ENCODE peak calls at places on chromosomes 16 and 17, in six cellular contexts. Q is CD8-positive, alpha-beta memory T cell; G is effector memory CD4-positive, alpha-beta T cell; F is mammary epithelial cell; W is prostate gland; Z is transverse colon. A is an unnamed sample.
A peak's percentile ranks its signal among the peaks of the same experiment; 100 is the strongest.

GRCh38 chr17:28348979-28349378 is 8.3 kb downstream of the POLDIP2 start:
- DNase-seq in Q (no peak), G (no peak), F (no peak), W (no peak), Z (no peak), A (no peak)

GRCh38 chr16:11349599-11350276 is 4.5 kb downstream of the RMI2 start:
- DNase-seq in Q (no peak), G (no peak), F (peak; percentile 88), W (peak; percentile 81), Z (peak; percentile 49), A (peak; percentile 63)

GRCh38 chr17:13073013-13073412 is 55.2 kb upstream of the ELAC2 start:
- DNase-seq in Q (no peak), G (no peak), F (no peak), W (no peak), Z (no peak), A (no peak)

GRCh38 chr17:13920413-13920812 is 148.9 kb upstream of the COX10 start:
- DNase-seq in Q (no peak), G (no peak), F (no peak), W (no peak), Z (no peak), A (no peak)

GRCh38 chr16:8596581-8596980 is 6.3 kb upstream of the TMEM114 start:
- DNase-seq in Q (no peak), G (no peak), F (no peak), W (no peak), Z (no peak), A (no peak)

GRCh38 chr16:15457958-15458357 is 23.6 kb downstream of the BMERB1 start:
- DNase-seq in Q (no peak), G (no peak), F (no peak), W (no peak), Z (no peak), A (no peak)

GRCh38 chr17:4980644-4981216 is 6.7 kb downstream of the CAMTA2 start:
- DNase-seq in Q (no peak), G (peak; percentile 24), F (no peak), W (peak; percentile 42), Z (no peak), A (no peak)

GRCh38 chr17:36947922-36948716 is 635 bp upstream of the AATF start:
- DNase-seq in Q (no peak), G (no peak), F (no peak), W (no peak), Z (no peak), A (no peak)

GRCh38 chr16:57762365-57763289 is 27.1 kb downstream of the KATNB1 start:
- DNase-seq in Q (no peak), G (no peak), F (no peak), W (no peak), Z (no peak), A (no peak)

GRCh38 chr16:71882505-71883192 is 1.3 kb downstream of the ZNF821 start:
- DNase-seq in Q (peak; percentile 85), G (peak; percentile 73), F (peak; percentile 67), W (peak; percentile 71), Z (peak; percentile 82), A (peak; percentile 74)

GRCh38 chr17:47815106-47815918 is 6.3 kb downstream of the OSBPL7 start:
- DNase-seq in Q (peak; percentile 25), G (no peak), F (no peak), W (no peak), Z (no peak), A (no peak)

GRCh38 chr16:27644165-27644564 is 94.2 kb downstream of the KATNIP start:
- DNase-seq in Q (no peak), G (no peak), F (no peak), W (no peak), Z (no peak), A (no peak)

GRCh38 chr16:12903325-12904040 is 2.1 kb downstream of the SHISA9 start:
- DNase-seq in Q (no peak), G (no peak), F (no peak), W (no peak), Z (no peak), A (no peak)

GRCh38 chr17:65527381-65527780 is 34.1 kb downstream of the AXIN2 start:
- DNase-seq in Q (no peak), G (no peak), F (no peak), W (no peak), Z (no peak), A (no peak)

GRCh38 chr17:29060475-29060874 is 17.5 kb downstream of the PIPOX start:
- DNase-seq in Q (no peak), G (no peak), F (no peak), W (no peak), Z (no peak), A (no peak)

GRCh38 chr16:55922662-55923061 is 47.5 kb upstream of the CES5A start:
- DNase-seq in Q (no peak), G (no peak), F (no peak), W (no peak), Z (no peak), A (no peak)

GRCh38 chr16:50585331-50585776 is 37.2 kb downstream of the NKD1 start:
- DNase-seq in Q (no peak), G (no peak), F (no peak), W (no peak), Z (peak; percentile 63), A (peak; percentile 40)

GRCh38 chr16:57061084-57061905 is 31.1 kb upstream of the CPNE2 start:
- DNase-seq in Q (no peak), G (no peak), F (peak; percentile 69), W (peak; percentile 41), Z (peak; percentile 35), A (peak; percentile 32)

GRCh38 chr17:80970044-80970761 is 21.4 kb upstream of the CHMP6 start:
- DNase-seq in Q (peak; percentile 61), G (no peak), F (no peak), W (peak; percentile 32), Z (peak; percentile 50), A (peak; percentile 39)

GRCh38 chr17:67974598-67975066 is 21.6 kb downstream of the C17orf58 start:
- DNase-seq in Q (no peak), G (no peak), F (no peak), W (no peak), Z (no peak), A (no peak)

GRCh38 chr17:1643999-1644492 is 1.5 kb downstream of the SCARF1 start:
- DNase-seq in Q (no peak), G (no peak), F (no peak), W (no peak), Z (no peak), A (no peak)

GRCh38 chr16:89111263-89111662 is 17.6 kb downstream of the ACSF3 start:
- DNase-seq in Q (no peak), G (no peak), F (no peak), W (no peak), Z (no peak), A (no peak)

GRCh38 chr16:81585785-81586184 is 141.2 kb downstream of the CMIP start:
- DNase-seq in Q (no peak), G (no peak), F (no peak), W (no peak), Z (no peak), A (no peak)

GRCh38 chr17:3335876-3336275 is 37.7 kb upstream of the OR3A1 start:
- DNase-seq in Q (no peak), G (no peak), F (peak; percentile 14), W (no peak), Z (no peak), A (no peak)

GRCh38 chr16:24497405-24497804 is 42.0 kb upstream of the RBBP6 start:
- DNase-seq in Q (no peak), G (no peak), F (peak; percentile 31), W (no peak), Z (no peak), A (no peak)

GRCh38 chr17:75090871-75091854 is 3.4 kb downstream of the SLC16A5 start:
- DNase-seq in Q (no peak), G (no peak), F (no peak), W (no peak), Z (peak; percentile 75), A (peak; percentile 57)

GRCh38 chr17:13114601-13115024 is 96.8 kb upstream of the ELAC2 start:
- DNase-seq in Q (no peak), G (no peak), F (peak; percentile 6), W (no peak), Z (no peak), A (peak; percentile 47)

GRCh38 chr16:64926476-64926875 is 195.4 kb downstream of the CDH11 start:
- DNase-seq in Q (no peak), G (no peak), F (no peak), W (no peak), Z (no peak), A (no peak)

GRCh38 chr16:67594956-67595355 is 32.6 kb downstream of the CTCF start:
- DNase-seq in Q (no peak), G (no peak), F (peak; percentile 71), W (no peak), Z (no peak), A (no peak)

GRCh38 chr16:87173294-87173883 is 143.8 kb downstream of the C16orf95 start:
- DNase-seq in Q (no peak), G (no peak), F (no peak), W (no peak), Z (no peak), A (no peak)
- H3K27ac ChIP-seq in Q (no peak overlapping the region), G (no peak overlapping the region), F (no peak overlapping the region), W (no peak overlapping the region), Z (no peak overlapping the region), A (no peak overlapping the region)

GRCh38 chr17:71547904-71548303 is 572.9 kb upstream of the SOX9 start:
- DNase-seq in Q (no peak), G (no peak), F (no peak), W (no peak), Z (no peak), A (no peak)
- H3K27ac ChIP-seq in Q (no peak overlapping the region), G (no peak overlapping the region), F (peak overlapping the region; percentile 58), W (no peak overlapping the region), Z (no peak overlapping the region), A (no peak overlapping the region)

GRCh38 chr17:49445561-49445960 is 30.9 kb upstream of the PHB1 start:
- DNase-seq in Q (no peak), G (no peak), F (no peak), W (no peak), Z (no peak), A (no peak)

GRCh38 chr17:49450181-49450580 is 35.5 kb upstream of the PHB1 start:
- DNase-seq in Q (no peak), G (no peak), F (no peak), W (no peak), Z (no peak), A (no peak)

GRCh38 chr17:49444384-49444783 is 29.7 kb upstream of the PHB1 start:
- DNase-seq in Q (no peak), G (no peak), F (no peak), W (no peak), Z (no peak), A (no peak)

GRCh38 chr17:49450735-49451134 is 36.1 kb upstream of the PHB1 start:
- DNase-seq in Q (no peak), G (no peak), F (peak; percentile 53), W (no peak), Z (no peak), A (no peak)

GRCh38 chr17:49447603-49448325 is 33.1 kb upstream of the PHB1 start:
- DNase-seq in Q (no peak), G (no peak), F (no peak), W (no peak), Z (no peak), A (no peak)
- H3K27ac ChIP-seq in Q (no peak overlapping the region), G (no peak overlapping the region), F (no peak overlapping the region), W (no peak overlapping the region), Z (no peak overlapping the region), A (no peak overlapping the region)

DNA sequence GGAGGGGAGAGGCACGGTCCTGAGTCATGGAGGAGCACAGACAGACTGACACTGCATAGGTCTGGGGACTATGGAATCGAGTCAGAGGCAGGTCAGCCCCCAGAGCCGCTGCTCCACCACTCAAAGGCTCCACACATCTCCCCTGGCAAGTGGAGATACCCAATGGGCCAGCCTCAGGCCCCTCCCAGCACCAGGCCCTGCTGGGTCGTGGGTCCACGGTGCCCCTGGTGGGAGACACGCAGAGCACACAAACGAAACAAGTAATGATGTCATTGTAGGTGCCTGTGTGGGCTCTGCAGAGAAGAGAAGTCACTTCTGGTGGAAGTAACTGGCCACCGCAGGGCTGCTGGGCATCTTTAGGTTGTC is 59.4 kb upstream of the ENPP7 start:
- DNase-seq in Q (no peak), G (no peak), F (no peak), W (no peak), Z (no peak), A (no peak)
- H3K27ac ChIP-seq in Q (no peak overlapping the region), G (no peak overlapping the region), F (no peak overlapping the region), W (no peak overlapping the region), Z (no peak overlapping the region), A (no peak overlapping the region)

A was measured in stomach.